ENCODE peak calls at places on chromosomes 11 and 22, in four cellular contexts. D is adrenal gland, E is glomerular endothelial cell, H is mammary epithelial cell. W is an unnamed sample.

GRCh38 chr11:29306527-29306926 is 710.3 kb downstream of the KCNA4 start:
- DNase-seq in D (no peak), H (peak; percentile 60), E (no peak), W (no peak)

GRCh38 chr11:12598330-12599256 is 75.6 kb upstream of the TEAD1 start:
- DNase-seq in D (no peak), H (peak; percentile 60), E (no peak), W (no peak)

GRCh38 chr11:57410287-57410686 is 16.6 kb downstream of the SLC43A3 start:
- DNase-seq in H (peak; percentile 28), D (no peak), E (no peak), W (no peak)

GRCh38 chr11:103619480-103619879 is 417.0 kb upstream of the DDI1 start:
- DNase-seq in H (peak; percentile 18), D (no peak), E (no peak), W (peak; percentile 13)

GRCh38 chr11:100727410-100727809 is 40.3 kb downstream of the ARHGAP42 start:
- DNase-seq in H (no peak), D (peak; percentile 11), E (no peak), W (no peak)

GRCh38 chr11:68977781-68978625 is 2.8 kb downstream of the MRGPRD start:
- DNase-seq in E (no peak), H (no peak), D (no peak), W (no peak)

GRCh38 chr11:72586591-72587090 is 87.6 kb downstream of the PDE2A start:
- DNase-seq in D (no peak), H (no peak), E (no peak), W (no peak)

GRCh38 chr22:46511391-46512370 is 25.7 kb downstream of the CELSR1 start:
- DNase-seq in E (no peak), H (no peak), D (no peak), W (no peak)

GRCh38 chr22:35397095-35397904 is 2.6 kb upstream of the MCM5 start:
- DNase-seq in D (peak; percentile 36), H (no peak), E (no peak), W (no peak)

GRCh38 chr11:113188433-113188834 is 125.9 kb upstream of the TTC12 start:
- DNase-seq in E (no peak), D (no peak), H (no peak), W (no peak)

GRCh38 chr11:119460582-119460981 is 37.6 kb upstream of the THY1 start:
- DNase-seq in D (no peak), H (no peak), E (no peak), W (no peak)

GRCh38 chr11:134014502-134014901 is 54.4 kb upstream of the JAM3 start:
- DNase-seq in D (no peak), E (no peak), H (no peak), W (no peak)

GRCh38 chr11:43197357-43197756 is 114.4 kb upstream of the API5 start:
- DNase-seq in D (no peak), E (no peak), H (no peak), W (no peak)

GRCh38 chr11:14578551-14578956 is 58.4 kb upstream of the PSMA1 start:
- DNase-seq in D (peak; percentile 42), H (peak; percentile 12), E (peak; percentile 74), W (peak; percentile 31)

GRCh38 chr22:30575011-30575671 is 676 bp upstream of the GAL3ST1 start:
- DNase-seq in E (no peak), D (peak; percentile 4), H (no peak), W (no peak)

GRCh38 chr22:35446365-35446764 is 46.4 kb downstream of the MCM5 start:
- DNase-seq in D (peak; percentile 17), E (no peak), H (peak; percentile 91), W (no peak)

GRCh38 chr11:109838034-109838433 is 255.2 kb upstream of the ZC3H12C start:
- DNase-seq in E (no peak), D (no peak), H (no peak), W (no peak)